ENCODE peak calls at places on chromosomes 5 and 9, in eight cellular contexts. H is RPMI7951; C is fibroblast of pulmonary artery; O is osteocyte; Q is activated T-helper 1 cell treated with anti-CD3 and anti-CD28 coated beads, Interleukin-2, amount 50 U/mL, for 16 hours; Z is ovary; G is brain microvascular endothelial cell; Y is CD8-positive, alpha-beta T cell. F is an unnamed sample.

GRCh38 chr9:14985419-14985818 is 75.2 kb upstream of the FREM1 start:
- DNase-seq in H (peak), C (no peak), O (no peak), Q (no peak), Z (no peak), G (no peak), Y (no peak), F (no peak)

GRCh38 chr5:174734571-174735497 is 10.5 kb downstream of the MSX2 start:
- DNase-seq in H (no peak), C (no peak), O (no peak), Q (no peak), Z (no peak), G (no peak), Y (no peak), F (no peak)

GRCh38 chr9:77810637-77811119 is 162.6 kb upstream of the GNA14 start:
- DNase-seq in H (no peak), C (no peak), O (no peak), Q (no peak), Z (no peak), G (no peak), Y (no peak), F (no peak)

GRCh38 chr5:57327934-57328333 is 154.1 kb downstream of the GPBP1 start:
- DNase-seq in H (peak), C (peak), O (no peak), Q (no peak), Z (no peak), G (no peak), Y (no peak), F (no peak)

GRCh38 chr5:142197098-142197497 is 88.5 kb downstream of the NDFIP1 start:
- DNase-seq in H (no peak), C (peak), O (no peak), Q (no peak), Z (no peak), G (no peak), Y (no peak), F (no peak)

GRCh38 chr5:180688326-180689070 is 39.1 kb upstream of the FLT4 start:
- DNase-seq in H (no peak), C (no peak), O (no peak), Q (no peak), Z (no peak), G (no peak), Y (no peak), F (no peak)

GRCh38 chr5:143134269-143134668 is 269.2 kb downstream of the NR3C1 start:
- DNase-seq in H (peak), C (no peak), O (no peak), Q (no peak), Z (no peak), G (no peak), Y (no peak), F (no peak)

GRCh38 chr9:135905380-135906282 is 1.7 kb downstream of the CAMSAP1 start:
- DNase-seq in H (peak), C (no peak), O (no peak), Q (peak), Z (peak), G (no peak), Y (no peak), F (no peak)

GRCh38 chr5:179120951-179121666 is 60.9 kb downstream of the ZNF354C start:
- DNase-seq in H (no peak), C (no peak), O (peak), Q (no peak), Z (no peak), G (no peak), Y (no peak), F (no peak)

GRCh38 chr9:128399851-128400250 is 20.8 kb upstream of the CERCAM start:
- DNase-seq in H (no peak), C (no peak), O (no peak), Q (no peak), Z (no peak), G (no peak), Y (no peak), F (no peak)

GRCh38 chr5:171102877-171103610 is 206.0 kb upstream of the TLX3 start:
- DNase-seq in H (no peak), C (no peak), O (no peak), Q (no peak), Z (no peak), G (no peak), Y (no peak), F (no peak)

GRCh38 chr5:120778491-120779293 is 314.6 kb downstream of the PRR16 start:
- DNase-seq in H (peak), C (peak), O (no peak), Q (no peak), Z (no peak), G (peak), Y (no peak), F (no peak)

GRCh38 chr9:107636596-107637405 is 147.2 kb upstream of the KLF4 start:
- DNase-seq in H (no peak), C (peak), O (no peak), Q (no peak), Z (no peak), G (no peak), Y (no peak), F (no peak)

GRCh38 chr5:95591490-95591901 is 28.4 kb upstream of the GPR150 start:
- DNase-seq in H (peak), C (peak), O (no peak), Q (no peak), Z (no peak), G (peak), Y (no peak), F (no peak)

GRCh38 chr5:82109013-82109412 is 137.2 kb downstream of the ATG10 start:
- DNase-seq in H (no peak), C (no peak), O (no peak), Q (no peak), Z (no peak), G (no peak), Y (no peak), F (no peak)

GRCh38 chr5:128668921-128669320 is 130.9 kb upstream of the FBN2 start:
- DNase-seq in H (no peak), C (no peak), O (no peak), Q (no peak), Z (no peak), G (no peak), Y (no peak), F (no peak)

GRCh38 chr5:126028336-126028735 is 394.9 kb upstream of the GRAMD2B start:
- DNase-seq in H (no peak), C (peak), O (no peak), Q (no peak), Z (no peak), G (no peak), Y (no peak), F (no peak)

GRCh38 chr9:134229466-134230091 is 65.2 kb upstream of the RNU6ATAC start:
- DNase-seq in H (no peak), C (no peak), O (no peak), Q (no peak), Z (no peak), G (no peak), Y (no peak), F (no peak)

GRCh38 chr5:147168578-147169327 is 66.1 kb upstream of the STK32A start:
- DNase-seq in H (no peak), C (peak), O (no peak), Q (no peak), Z (no peak), G (peak), Y (no peak), F (no peak)

GRCh38 chr9:69554945-69555344 is 117.2 kb downstream of the APBA1 start:
- DNase-seq in H (no peak), C (peak), O (no peak), Q (no peak), Z (no peak), G (peak), Y (no peak), F (no peak)

GRCh38 chr5:54212331-54212730 is 98.0 kb downstream of the ARL15 start:
- DNase-seq in H (peak), C (no peak), O (no peak), Q (no peak), Z (no peak), G (no peak), Y (no peak), F (no peak)

GRCh38 chr5:76402880-76403712 is at the start of gene IQGAP2:
- DNase-seq in H (peak), C (peak), O (peak), Q (peak), Z (peak), G (peak), Y (peak), F (peak)

GRCh38 chr5:143471041-143471509 is 67.6 kb upstream of the NR3C1 start:
- DNase-seq in H (peak), C (peak), O (no peak), Q (no peak), Z (no peak), G (peak), Y (no peak), F (no peak)

GRCh38 chr5:51521583-51521982 is 138.3 kb downstream of the ISL1 start:
- DNase-seq in H (no peak), C (no peak), O (no peak), Q (no peak), Z (no peak), G (no peak), Y (no peak), F (no peak)

GRCh38 chr9:18184034-18184800 is 289.7 kb upstream of the ADAMTSL1 start:
- DNase-seq in H (peak), C (peak), O (no peak), Q (no peak), Z (no peak), G (no peak), Y (no peak), F (no peak)

GRCh38 chr9:112042769-112043168 is 132.3 kb downstream of the SUSD1 start:
- DNase-seq in H (no peak), C (no peak), O (no peak), Q (no peak), Z (no peak), G (no peak), Y (no peak), F (no peak)

GRCh38 chr9:22169243-22169642 is 160.1 kb upstream of the CDKN2B start:
- DNase-seq in H (peak), C (peak), O (no peak), Q (no peak), Z (no peak), G (peak), Y (no peak), F (no peak)

F was measured in heart right ventricle.